ENCODE peak calls at places on chromosome 7, in four cellular contexts. Q, L, I and P are unnamed samples.

GRCh38 chr7:124550036-124550435 is 215.6 kb downstream of the GPR37 start:
- DNase-seq in Q (no peak), L (no peak), I (no peak), P (no peak)

GRCh38 chr7:117785431-117785830 is 87.8 kb downstream of the CTTNBP2 start:
- DNase-seq in Q (no peak), L (no peak), I (no peak), P (no peak)

GRCh38 chr7:29039747-29040569 is 81.8 kb upstream of the TRIL start:
- DNase-seq in Q (no peak), L (no peak), I (no peak), P (no peak)

GRCh38 chr7:83204715-83205114 is 42.0 kb upstream of the PCLO start:
- DNase-seq in Q (no peak), L (no peak), I (no peak), P (no peak)

GRCh38 chr7:38975944-38976392 is 1.7 kb upstream of the POU6F2 start:
- DNase-seq in Q (no peak), L (no peak), I (peak; percentile 79), P (no peak)

GRCh38 chr7:28615091-28615490 is 202.8 kb downstream of the CREB5 start:
- DNase-seq in Q (no peak), L (no peak), I (no peak), P (no peak)

GRCh38 chr7:64651203-64651602 is 14.7 kb upstream of the ZNF107 start:
- DNase-seq in Q (no peak), L (no peak), I (no peak), P (no peak)

GRCh38 chr7:132075573-132075972 is 500.7 kb downstream of the PLXNA4 start:
- DNase-seq in Q (no peak), L (no peak), I (no peak), P (no peak)

GRCh38 chr7:19754521-19755116 is 18.8 kb downstream of the TMEM196 start:
- DNase-seq in Q (no peak), L (no peak), I (no peak), P (no peak)

GRCh38 chr7:1076184-1077072 is 11.5 kb upstream of the GPER1 start:
- DNase-seq in Q (no peak), L (peak; percentile 52), I (peak; percentile 74), P (no peak)

GRCh38 chr7:55575098-55575497 is 2.8 kb upstream of the VOPP1 start:
- DNase-seq in Q (no peak), L (no peak), I (no peak), P (no peak)

GRCh38 chr7:106542550-106543220 is 118.3 kb downstream of the CCDC71L start:
- DNase-seq in Q (peak; percentile 31), L (no peak), I (no peak), P (no peak)

GRCh38 chr7:106537119-106537518 is 123.8 kb downstream of the CCDC71L start:
- DNase-seq in Q (no peak), L (no peak), I (no peak), P (no peak)

GRCh38 chr7:106535234-106536026 is 125.5 kb downstream of the CCDC71L start:
- DNase-seq in Q (no peak), L (no peak), I (no peak), P (no peak)

GRCh38 chr7:106536079-106536478 is 124.9 kb downstream of the CCDC71L start:
- DNase-seq in Q (no peak), L (no peak), I (no peak), P (no peak)

GRCh38 chr7:106538638-106539037 is 122.3 kb downstream of the CCDC71L start:
- DNase-seq in Q (no peak), L (no peak), I (no peak), P (no peak)
- H3K27ac ChIP-seq in Q (no peak overlapping the region), L (no peak overlapping the region), I (no peak overlapping the region), P (no peak overlapping the region)

GRCh38 chr7:49243521-49243920 is 319.2 kb downstream of the CDC14C start:
- DNase-seq in Q (no peak), L (no peak), I (no peak), P (no peak)
- H3K27ac ChIP-seq in Q (no peak overlapping the region), L (no peak overlapping the region), I (no peak overlapping the region), P (no peak overlapping the region)

GRCh38 chr7:101999420-101999819 is 182.0 kb downstream of the CUX1 start:
- DNase-seq in Q (no peak), L (no peak), I (no peak), P (no peak)
- H3K27ac ChIP-seq in Q (no peak overlapping the region), L (no peak overlapping the region), I (no peak overlapping the region), P (no peak overlapping the region)

GRCh38 chr7:50409856-50410468 is 40.2 kb downstream of the FIGNL1 start:
- DNase-seq in Q (no peak), L (no peak), I (peak; percentile 68), P (no peak)
- H3K27ac ChIP-seq in Q (no peak overlapping the region), L (no peak overlapping the region), I (no peak overlapping the region), P (no peak overlapping the region)

DNA sequence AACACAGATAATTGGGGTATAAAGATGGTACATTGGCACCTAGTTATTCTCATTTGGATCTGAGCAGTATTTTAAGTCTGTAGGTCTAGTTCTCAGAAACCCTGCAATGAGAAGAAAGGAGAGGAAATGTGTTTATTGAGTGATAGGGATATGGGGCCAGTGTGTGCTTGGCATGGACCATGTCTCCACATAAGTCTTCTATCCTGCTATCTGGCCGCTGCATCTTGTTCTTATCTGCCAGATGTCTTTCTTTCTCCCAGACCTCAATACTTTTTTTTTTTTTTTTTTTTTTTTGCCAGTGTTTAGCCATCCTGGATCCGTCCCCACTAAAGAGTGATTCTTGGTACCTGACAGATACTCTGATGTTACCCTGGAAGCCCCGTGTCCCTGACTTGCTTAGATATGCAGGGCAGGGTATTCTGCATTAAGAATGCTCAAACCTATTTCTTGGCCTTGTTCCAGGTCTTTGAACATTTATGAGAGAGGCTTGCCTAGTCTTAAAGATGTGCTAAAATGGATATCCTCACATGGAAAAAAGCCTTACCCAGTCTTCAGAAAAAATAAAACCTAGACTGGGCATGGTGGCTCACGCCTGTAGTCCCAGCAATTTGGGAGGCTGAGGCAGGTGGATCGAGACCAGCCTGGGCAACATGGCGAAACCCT is 10.0 kb downstream of the MTURN start:
- DNase-seq in Q (no peak), L (no peak), I (no peak), P (no peak)
- H3K27ac ChIP-seq in Q (no peak overlapping the region), L (peak overlapping the region; percentile 95), I (no peak overlapping the region), P (no peak overlapping the region)

DNA sequence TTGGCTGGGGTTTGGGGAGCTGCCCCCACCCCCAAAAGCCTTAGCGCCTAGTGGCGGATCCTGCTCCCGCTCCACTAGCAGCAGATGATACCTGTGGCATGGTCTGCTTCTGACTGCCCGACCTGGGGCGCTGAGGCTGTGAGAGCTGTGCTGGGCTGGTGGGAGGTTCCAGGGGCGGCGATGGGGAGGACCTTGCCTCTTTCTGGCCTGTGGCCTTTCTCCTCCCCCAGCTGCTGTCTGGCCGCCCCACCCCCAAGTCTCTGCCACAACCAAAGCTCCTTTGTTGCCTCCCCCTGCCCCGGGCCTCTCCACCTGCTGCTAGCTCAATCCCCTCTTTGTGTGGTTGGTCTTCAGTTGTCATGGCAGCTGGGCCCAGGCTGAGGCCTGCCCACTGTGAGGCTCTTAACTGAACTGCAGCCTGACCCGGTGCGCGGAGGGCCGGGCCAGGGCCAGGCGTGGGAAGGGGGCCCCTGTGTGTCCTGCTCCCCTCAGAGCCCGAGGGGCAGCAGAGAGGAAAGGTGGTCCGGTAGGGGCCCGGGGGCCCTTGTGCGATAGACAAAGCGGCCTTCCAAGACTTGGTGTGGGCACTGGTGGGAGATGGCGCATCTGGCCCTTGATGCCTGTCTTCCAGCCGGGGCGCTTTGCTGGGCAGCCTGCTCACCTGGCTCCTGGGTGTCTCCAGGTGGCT is 4.7 kb downstream of the ZNF775 start:
- DNase-seq in Q (peak; percentile 44), L (peak; percentile 98), I (peak; percentile 74), P (no peak)
- H3K27ac ChIP-seq in Q (no peak overlapping the region), L (peak overlapping the region; percentile 99), I (no peak overlapping the region), P (no peak overlapping the region)